ENCODE peak calls at places on chromosomes 2 and 18, in six cellular contexts. Y is PC-9, I is MM.1S, O is Peyer's patch, T is heart right ventricle, P is GM06990. L is an unnamed sample. For H3K36me3, the result is how much of the 10 kb centered on the place peaks cover.

GRCh38 chr18:2338601-2339000 is 232.7 kb downstream of the METTL4 start:
- DNase-seq in P (no peak), T (no peak), I (no peak), O (no peak), Y (no peak), L (no peak)

GRCh38 chr18:51082571-51083264 is 52.7 kb downstream of the SMAD4 start:
- DNase-seq in P (peak), O (no peak), I (no peak), T (no peak), Y (peak), L (no peak)

GRCh38 chr2:196170681-196171247 is 614 bp downstream of the STK17B start:
- DNase-seq in Y (no peak), O (no peak), I (peak), T (peak), P (peak), L (peak)

GRCh38 chr2:220269421-220269820 is 642.0 kb downstream of the SLC4A3 start:
- DNase-seq in I (no peak), P (no peak), Y (no peak), T (no peak), O (no peak), L (no peak)

GRCh38 chr18:44229693-44230108 is 451.0 kb upstream of the SETBP1 start:
- DNase-seq in T (peak), P (no peak), I (no peak), O (peak), Y (no peak), L (peak)

GRCh38 chr2:20221169-20221938 is 3.6 kb downstream of the SDC1 start:
- DNase-seq in T (no peak), Y (no peak), I (peak), O (no peak), P (no peak), L (no peak)

GRCh38 chr18:41745166-41746049 is 209.6 kb upstream of the PIK3C3 start:
- DNase-seq in Y (peak), T (peak), P (no peak), I (peak), O (no peak), L (peak)

GRCh38 chr2:198441246-198441645 is 636.9 kb downstream of the PLCL1 start:
- DNase-seq in Y (peak), P (no peak), O (no peak), I (no peak), T (no peak), L (no peak)

GRCh38 chr18:62914868-62915267 is 199.5 kb downstream of the PHLPP1 start:
- DNase-seq in T (no peak), P (no peak), O (no peak), Y (no peak), I (no peak), L (no peak)

GRCh38 chr2:77271262-77271661 is 250.9 kb downstream of the LRRTM4 start:
- DNase-seq in O (no peak), P (no peak), Y (no peak), I (no peak), T (no peak), L (no peak)

GRCh38 chr2:54950811-54951210 is 99.4 kb downstream of the RTN4 start:
- DNase-seq in P (no peak), I (no peak), O (no peak), Y (no peak), T (no peak), L (no peak)

GRCh38 chr2:241295326-241296095 is 20.0 kb downstream of the HDLBP start:
- DNase-seq in O (no peak), P (no peak), T (no peak), Y (no peak), I (no peak), L (no peak)

GRCh38 chr2:112547333-112547732 is 5.1 kb downstream of the POLR1B start:
- DNase-seq in O (no peak), T (no peak), P (no peak), I (no peak), Y (no peak), L (no peak)

GRCh38 chr2:74816540-74817331 is 17.2 kb upstream of the HK2 start:
- DNase-seq in O (no peak), P (no peak), Y (no peak), T (no peak), I (no peak), L (no peak)

GRCh38 chr2:229344151-229344551 is 73.1 kb upstream of the PID1 start:
- DNase-seq in I (no peak), P (no peak), Y (no peak), O (no peak), T (no peak), L (no peak)

GRCh38 chr2:157785200-157785599 is 90.9 kb downstream of the ACVR1 start:
- DNase-seq in Y (no peak), T (no peak), O (no peak), I (no peak), P (no peak), L (no peak)

GRCh38 chr2:95391641-95392310 is 10.7 kb upstream of the FAHD2A start:
- DNase-seq in P (no peak), Y (no peak), I (no peak), O (peak), T (no peak), L (no peak)

GRCh38 chr18:5463390-5463789 is 80.4 kb downstream of the EPB41L3 start:
- DNase-seq in O (peak), I (no peak), P (no peak), T (peak), Y (no peak), L (peak)

GRCh38 chr2:149743842-149744468 is 156.4 kb upstream of the MMADHC start:
- DNase-seq in P (no peak), I (no peak), Y (no peak), O (no peak), T (no peak), L (no peak)

GRCh38 chr2:95043300-95043786 is 17.8 kb downstream of the MAL start:
- DNase-seq in O (no peak), P (no peak), Y (peak), T (peak), I (no peak), L (peak)

GRCh38 chr18:48729421-48729820 is 190.6 kb downstream of the CTIF start:
- DNase-seq in P (no peak), I (no peak), Y (no peak), O (no peak), T (no peak), L (no peak)

GRCh38 chr18:54734059-54734458 is 94.2 kb upstream of the RAB27B start:
- DNase-seq in P (no peak), Y (no peak), T (no peak), O (no peak), I (no peak), L (no peak)

GRCh38 chr2:65164379-65165023 is 34.6 kb upstream of the RAB1A start:
- DNase-seq in T (no peak), I (no peak), O (no peak), P (no peak), Y (no peak), L (no peak)

GRCh38 chr18:26549486-26550435 is 1.4 kb upstream of the KCTD1 start:
- DNase-seq in O (peak), I (peak), T (peak), Y (peak), P (peak), L (peak)

GRCh38 chr2:67666386-67667053 is 269.4 kb downstream of the ETAA1 start:
- DNase-seq in Y (no peak), P (no peak), O (no peak), T (no peak), I (no peak), L (peak)

GRCh38 chr2:74147729-74148456 is at the start of gene BOLA3:
- DNase-seq in Y (peak), T (peak), O (peak), P (peak), I (peak), L (peak)

GRCh38 chr2:228446732-228447131 is 265.2 kb upstream of the SPHKAP start:
- DNase-seq in Y (no peak), I (no peak), P (no peak), T (no peak), O (no peak), L (no peak)

GRCh38 chr2:102622646-102623045 is 3.3 kb downstream of the SLC9A2 start:
- DNase-seq in Y (no peak), P (no peak), O (no peak), I (no peak), T (no peak), L (no peak)

GRCh38 chr2:159137511-159138101 is 148.9 kb downstream of the WDSUB1 start:
- DNase-seq in Y (no peak), T (no peak), P (no peak), O (no peak), I (no peak), L (no peak)

GRCh38 chr2:121297217-121297830 is 12.3 kb upstream of the TFCP2L1 start:
- DNase-seq in T (no peak), I (no peak), Y (peak), P (no peak), O (peak), L (no peak)

GRCh38 chr18:35122586-35123224 is 81.5 kb downstream of the MAPRE2 start:
- DNase-seq in I (no peak), T (no peak), P (no peak), O (no peak), Y (no peak), L (no peak)

GRCh38 chr2:201904529-201905420 is 98.4 kb downstream of the CDK15 start:
- DNase-seq in Y (no peak), P (no peak), O (no peak), I (peak), T (no peak), L (no peak)

GRCh38 chr2:3127279-3127690 is 250.3 kb downstream of the EIPR1 start:
- DNase-seq in O (no peak), T (no peak), P (no peak), I (no peak), Y (no peak), L (no peak)

GRCh38 chr2:216688731-216689360 is 6.5 kb downstream of the IGFBP5 start:
- DNase-seq in T (peak), Y (no peak), I (no peak), O (no peak), P (no peak), L (peak)

GRCh38 chr2:84704505-84705244 is 176.2 kb downstream of the TRABD2A start:
- DNase-seq in O (no peak), T (no peak), P (no peak), Y (no peak), I (no peak), L (no peak)

GRCh38 chr2:10800163-10800562 is 12.4 kb downstream of the PDIA6 start:
- DNase-seq in Y (no peak), I (no peak), P (no peak), O (no peak), T (no peak), L (no peak)
- H3K36me3 ChIP-seq in Y (under half), I (under half), P (under half), O (under half), T (under half), L (half or more)

DNA sequence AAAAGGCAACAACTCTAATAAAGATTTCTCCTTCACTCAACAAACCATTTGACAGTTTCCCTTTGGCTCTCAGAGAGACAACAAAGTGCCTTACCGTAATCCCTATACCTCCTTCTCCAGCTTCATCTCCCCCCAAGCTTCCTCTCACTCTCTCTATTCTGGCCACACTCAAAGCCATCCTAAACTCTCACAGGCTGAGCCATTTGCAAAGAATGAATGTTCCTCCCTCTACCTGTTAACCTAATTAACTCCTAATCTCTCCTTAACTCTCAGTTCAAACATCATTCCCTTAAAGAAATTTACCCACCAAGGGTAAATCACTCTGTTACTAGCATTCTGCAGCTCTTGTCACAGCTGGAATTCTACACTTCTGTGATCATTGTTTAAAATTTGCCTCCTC is 38.2 kb downstream of the GFPT1 start:
- DNase-seq in Y (no peak), P (no peak), T (no peak), O (no peak), I (no peak), L (no peak)
- H3K36me3 ChIP-seq in Y (half or more), P (under half), T (under half), O (under half), I (under half), L (half or more)

DNA sequence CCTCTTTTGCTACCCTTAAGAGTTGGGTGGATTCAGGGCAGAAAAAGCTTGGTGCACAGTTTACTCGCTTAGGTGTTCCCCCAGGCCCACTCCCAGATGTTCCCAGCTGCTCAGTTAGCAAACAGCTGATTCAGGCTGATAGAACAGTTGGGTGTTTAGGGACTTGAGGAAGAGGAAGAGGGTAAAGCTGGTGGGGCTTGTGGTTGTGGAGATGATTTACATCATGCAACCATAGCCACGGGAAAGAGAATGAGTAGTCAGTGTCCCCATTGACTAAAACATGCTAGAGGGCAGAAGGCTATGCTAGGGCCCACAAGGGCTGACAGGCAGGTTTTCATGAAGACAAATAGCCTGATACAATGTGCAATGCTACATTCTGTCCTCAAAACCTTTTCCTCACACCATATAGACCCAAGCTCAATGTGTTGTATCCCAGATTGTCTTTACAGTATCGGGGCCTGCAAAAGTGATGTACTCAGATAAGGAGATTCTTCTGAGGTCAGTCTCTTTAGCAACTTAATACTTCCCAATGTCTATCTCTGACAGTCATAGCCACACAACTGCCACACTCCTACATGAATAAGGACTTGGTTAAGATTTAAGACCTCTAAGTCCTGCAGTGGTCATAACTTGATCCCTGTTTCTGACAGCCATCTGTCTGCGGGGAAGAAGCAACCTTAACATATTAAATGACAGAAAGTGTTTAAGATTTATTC is 15.6 kb downstream of the COLEC12 start:
- DNase-seq in O (no peak), T (no peak), Y (no peak), P (no peak), I (no peak), L (no peak)
- H3K36me3 ChIP-seq in O (under half), T (under half), Y (under half), P (under half), I (under half), L (under half)

GRCh38 chr2:86044045-86044444 is 61.6 kb downstream of the POLR1A start:
- DNase-seq in Y (no peak), O (peak), I (no peak), T (no peak), P (no peak), L (no peak)
- H3K36me3 ChIP-seq in Y (under half), O (under half), I (under half), T (under half), P (half or more), L (half or more)

GRCh38 chr2:98571796-98572195 is 36.5 kb downstream of the COA5 start:
- DNase-seq in I (no peak), T (no peak), O (peak), Y (no peak), P (no peak), L (no peak)

GRCh38 chr2:98569197-98569793 is 39.0 kb downstream of the COA5 start:
- DNase-seq in I (no peak), O (peak), Y (peak), T (peak), P (no peak), L (peak)

GRCh38 chr2:98571121-98571701 is 37.1 kb downstream of the COA5 start:
- DNase-seq in I (no peak), O (peak), Y (no peak), P (no peak), T (no peak), L (no peak)

GRCh38 chr2:98569915-98570314 is 38.4 kb downstream of the COA5 start:
- DNase-seq in I (no peak), O (peak), T (no peak), P (no peak), Y (no peak), L (no peak)

GRCh38 chr2:98570356-98570755 is 38.0 kb downstream of the COA5 start:
- DNase-seq in I (no peak), O (peak), Y (no peak), T (no peak), P (no peak), L (no peak)
- H3K36me3 ChIP-seq in I (under half), O (under half), Y (under half), T (under half), P (half or more), L (half or more)

GRCh38 chr2:15625344-15626036 is 33.8 kb downstream of the DDX1 start:
- DNase-seq in P (no peak), O (no peak), I (no peak), T (no peak), Y (no peak), L (no peak)
- H3K36me3 ChIP-seq in P (under half), O (under half), I (under half), T (half or more), Y (half or more), L (half or more)

GRCh38 chr2:238169021-238169707 is 10.4 kb downstream of the ERFE start:
- DNase-seq in O (peak), I (no peak), P (no peak), Y (no peak), T (no peak), L (peak)
- H3K36me3 ChIP-seq in O (under half), I (under half), P (under half), Y (under half), T (under half), L (half or more)

GRCh38 chr18:79739440-79739778 is 58.3 kb upstream of the KCNG2 start:
- DNase-seq in P (no peak), I (no peak), Y (no peak), T (no peak), O (no peak), L (no peak)
- H3K36me3 ChIP-seq in P (under half), I (under half), Y (under half), T (under half), O (under half), L (half or more)

GRCh38 chr2:231457101-231457500 is 7.2 kb downstream of the NCL start:
- DNase-seq in Y (no peak), O (no peak), P (no peak), T (no peak), I (no peak), L (no peak)
- H3K36me3 ChIP-seq in Y (half or more), O (under half), P (half or more), T (half or more), I (half or more), L (half or more)

GRCh38 chr2:37215255-37215654 is 16.1 kb downstream of the CEBPZ start:
- DNase-seq in T (no peak), I (no peak), P (no peak), O (no peak), Y (no peak), L (no peak)
- H3K36me3 ChIP-seq in T (under half), I (under half), P (under half), O (under half), Y (half or more), L (half or more)

L was measured in left ventricle myocardium inferior.